ENCODE peak calls at places on chromosome 14, in four cellular contexts. F, V, O and K are unnamed samples.

GRCh38 chr14:87888136-87888999 is 104.6 kb downstream of the GALC start:
- DNase-seq in O (no peak), F (no peak), V (no peak), K (no peak)

GRCh38 chr14:102208741-102209140 is 69.0 kb downstream of the WDR20 start:
- DNase-seq in F (no peak), V (no peak), O (no peak), K (no peak)

GRCh38 chr14:102275866-102276265 is 29.1 kb downstream of the MOK start:
- DNase-seq in O (no peak), V (no peak), F (no peak), K (no peak)

GRCh38 chr14:99790201-99790977 is 2.8 kb upstream of the EML1 start:
- DNase-seq in O (no peak), F (no peak), V (no peak), K (no peak)

GRCh38 chr14:90645842-90646443 is 170.3 kb downstream of the TTC7B start:
- DNase-seq in O (peak; percentile 73), F (no peak), V (no peak), K (peak; percentile 31)

GRCh38 chr14:36835145-36835544 is 173.5 kb downstream of the PAX9 start:
- DNase-seq in V (no peak), O (no peak), F (no peak), K (no peak)

GRCh38 chr14:68358978-68359861 is 433.6 kb downstream of the ZFP36L1 start:
- DNase-seq in F (no peak), O (no peak), V (no peak), K (no peak)

GRCh38 chr14:70646705-70647104 is 5.0 kb downstream of the TTC9 start:
- DNase-seq in F (no peak), O (no peak), V (no peak), K (no peak)

GRCh38 chr14:100754020-100754419 is 27.3 kb downstream of the DLK1 start:
- DNase-seq in F (no peak), V (no peak), O (no peak), K (no peak)

GRCh38 chr14:21136024-21136423 is 19.8 kb downstream of the OR5AU1 start:
- DNase-seq in F (no peak), O (no peak), V (no peak), K (peak; percentile 18)

GRCh38 chr14:105398726-105399440 is 545 bp downstream of the TEX22 start:
- DNase-seq in V (no peak), O (no peak), F (no peak), K (peak; percentile 15)

GRCh38 chr14:105168979-105169507 is 467 bp upstream of the JAG2 start:
- DNase-seq in V (no peak), F (no peak), O (no peak), K (no peak)

GRCh38 chr14:66196670-66197069 is 289.5 kb upstream of the CCDC196 start:
- DNase-seq in O (no peak), V (no peak), F (no peak), K (no peak)

GRCh38 chr14:99995700-99996356 is 69.4 kb upstream of the EVL start:
- DNase-seq in F (no peak), V (peak; percentile 36), O (no peak), K (peak; percentile 48)

GRCh38 chr14:68633131-68633991 is 159.5 kb downstream of the ZFP36L1 start:
- DNase-seq in F (no peak), V (peak; percentile 32), O (peak; percentile 91), K (no peak)

GRCh38 chr14:69107407-69108003 is 45.4 kb downstream of the DCAF5 start:
- DNase-seq in V (no peak), O (peak; percentile 44), F (no peak), K (peak; percentile 54)

GRCh38 chr14:36091096-36091495 is 85.4 kb downstream of the PTCSC3 start:
- DNase-seq in F (peak; percentile 89), O (no peak), V (no peak), K (peak; percentile 84)

GRCh38 chr14:36161781-36162180 is 14.7 kb downstream of the PTCSC3 start:
- DNase-seq in O (no peak), V (no peak), F (no peak), K (no peak)

DNA sequence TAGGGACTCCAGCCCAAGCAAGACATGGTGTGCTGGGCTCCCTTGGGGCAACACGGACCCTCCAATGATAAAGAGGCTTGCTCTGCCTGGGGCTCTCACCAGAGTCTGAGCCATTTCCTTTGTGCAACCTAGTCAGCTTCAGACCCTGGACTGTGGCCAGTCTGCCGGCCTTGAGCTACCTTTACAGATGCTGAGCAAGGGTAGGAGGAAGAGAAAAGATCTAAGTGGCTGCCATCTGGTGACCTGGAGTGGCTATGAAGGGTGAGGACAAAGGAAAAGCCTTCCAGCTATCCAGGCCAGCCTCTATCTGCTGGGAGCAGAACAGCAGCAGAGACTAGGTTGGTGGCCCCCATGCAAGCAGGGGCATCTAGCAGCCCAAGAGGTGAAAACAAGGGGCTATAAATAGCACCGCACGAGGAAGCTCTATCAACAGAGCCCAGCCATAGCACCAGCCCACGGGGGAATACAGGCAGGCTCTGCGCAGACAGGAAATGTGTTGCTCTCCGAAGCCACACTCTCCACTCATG is 230.1 kb downstream of the FOXN3 start:
- DNase-seq in O (no peak), F (no peak), V (peak; percentile 68), K (no peak)
- TF ChIP-seq CTCF in O (no peak), F (no peak), V (no peak), K (no peak)

GRCh38 chr14:56121786-56122185 is 3.6 kb downstream of the PELI2 start:
- DNase-seq in O (no peak), F (no peak), V (no peak), K (peak; percentile 55)
- H3K4me3 ChIP-seq in O (no peak overlapping the region), F (no peak overlapping the region), V (no peak overlapping the region), K (no peak overlapping the region)

GRCh38 chr14:61696753-61697318 is 1.5 kb downstream of the HIF1A start:
- DNase-seq in V (no peak), F (no peak), O (no peak), K (no peak)

GRCh38 chr14:61694039-61694438 is 1.3 kb upstream of the HIF1A start:
- DNase-seq in O (no peak), F (no peak), V (no peak), K (no peak)

GRCh38 chr14:61695695-61696527 is 598 bp downstream of the HIF1A start:
- DNase-seq in V (peak; percentile 66), O (peak; percentile 27), F (no peak), K (no peak)

GRCh38 chr14:61698216-61698980 is 3.1 kb downstream of the HIF1A start:
- DNase-seq in O (no peak), V (no peak), F (no peak), K (no peak)

DNA sequence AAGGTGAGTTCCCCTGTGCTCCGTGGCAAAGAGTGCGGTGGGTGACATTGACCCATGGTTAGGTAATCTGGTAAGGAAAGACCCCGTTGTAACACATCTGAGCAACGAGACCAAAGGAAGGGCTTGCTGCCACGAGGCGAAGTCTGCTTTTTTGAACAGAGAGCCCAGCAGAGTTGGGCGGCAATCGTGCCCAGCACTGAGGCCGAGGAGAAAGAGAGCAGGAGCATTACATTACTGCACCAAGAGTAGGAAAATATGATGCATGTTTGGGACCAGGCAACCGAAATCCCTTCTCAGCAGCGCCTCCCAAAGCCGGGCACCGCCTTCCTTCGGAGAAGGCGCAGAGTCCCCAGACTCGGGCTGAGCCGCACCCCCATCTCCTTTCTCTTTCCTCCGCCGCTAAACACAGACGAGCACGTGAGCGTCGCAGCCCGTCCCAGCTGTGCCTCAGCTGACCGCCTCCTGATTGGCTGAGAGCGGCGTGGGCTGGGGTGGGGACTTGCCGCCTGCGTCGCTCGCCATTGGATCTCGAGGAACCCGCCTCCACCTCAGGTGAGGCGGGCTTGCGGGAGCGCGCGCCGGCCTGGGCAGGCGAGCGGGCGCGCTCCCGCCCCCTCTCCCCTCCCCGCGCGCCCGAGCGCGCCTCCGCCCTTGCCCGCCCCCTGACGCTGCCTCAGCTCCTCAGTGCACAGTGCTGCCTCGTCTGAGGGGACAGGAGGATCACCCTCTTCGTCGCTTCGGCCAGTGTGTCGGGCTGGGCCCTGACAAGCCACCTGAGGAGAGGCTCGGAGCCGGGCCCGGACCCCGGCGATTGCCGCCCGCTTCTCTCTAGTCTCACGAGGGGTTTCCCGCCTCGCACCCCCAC is at the start of gene HIF1A:
- DNase-seq in O (peak; percentile 95), F (peak; percentile 95), V (peak; percentile 95), K (peak; percentile 100)
- TF ChIP-seq CTCF in O (no peak), F (peak; percentile 45), V (peak; percentile 11), K (no peak)

GRCh38 chr14:85313801-85314207 is 216.1 kb upstream of the FLRT2 start:
- DNase-seq in O (no peak), V (no peak), F (peak; percentile 65), K (no peak)

GRCh38 chr14:85310491-85311272 is 219.3 kb upstream of the FLRT2 start:
- DNase-seq in V (no peak), O (no peak), F (no peak), K (no peak)

DNA sequence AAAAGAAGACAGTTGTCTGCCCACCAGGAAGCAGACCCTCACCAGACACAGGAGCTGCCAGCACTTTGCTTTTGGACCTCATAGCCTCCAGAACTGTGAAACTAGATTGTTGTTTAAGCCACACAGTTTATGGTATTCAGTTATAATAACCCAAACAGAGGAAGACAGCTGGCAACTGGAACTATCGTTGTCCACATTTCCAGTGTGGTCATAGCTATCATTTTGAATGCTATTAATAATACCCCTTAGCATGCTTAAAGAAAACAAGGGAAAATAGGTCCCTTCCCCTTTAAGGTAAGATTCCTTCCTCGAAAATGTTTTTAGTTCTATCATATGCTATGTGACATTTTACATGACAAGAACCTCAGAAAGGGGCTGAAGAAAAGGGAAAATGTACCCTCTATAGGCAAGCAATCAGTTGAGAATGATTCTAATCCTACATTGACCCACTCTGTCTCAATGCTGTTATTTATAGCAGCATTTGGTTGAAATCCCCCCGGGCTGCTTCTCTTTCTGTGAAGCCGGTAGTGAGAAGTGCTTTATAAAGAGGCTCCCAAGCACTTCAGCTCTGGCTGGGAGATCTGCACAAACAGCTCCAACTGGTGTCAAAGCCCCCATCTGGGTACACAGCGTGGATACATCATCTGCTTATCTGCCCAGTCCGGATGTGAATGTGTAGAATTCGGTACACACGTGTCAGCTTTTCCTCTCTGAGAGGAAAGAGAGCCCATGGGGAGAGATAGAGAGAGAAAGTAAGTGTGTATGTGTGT is 221.2 kb upstream of the FLRT2 start:
- DNase-seq in O (no peak), F (no peak), V (no peak), K (no peak)
- H3K4me3 ChIP-seq in O (no peak overlapping the region), F (no peak overlapping the region), V (no peak overlapping the region), K (no peak overlapping the region)

GRCh38 chr14:60510976-60511599 is 2.1 kb downstream of the SIX6 start:
- DNase-seq in O (no peak), V (no peak), F (no peak), K (no peak)

GRCh38 chr14:60512952-60513554 is 4.1 kb downstream of the SIX6 start:
- DNase-seq in F (no peak), V (no peak), O (no peak), K (no peak)

GRCh38 chr14:60515696-60516284 is 6.8 kb downstream of the SIX6 start:
- DNase-seq in F (no peak), O (no peak), V (no peak), K (no peak)

GRCh38 chr14:60515244-60515695 is 6.3 kb downstream of the SIX6 start:
- DNase-seq in V (no peak), O (no peak), F (no peak), K (no peak)

GRCh38 chr14:60514378-60515243 is 5.7 kb downstream of the SIX6 start:
- DNase-seq in V (no peak), O (no peak), F (no peak), K (no peak)
- TF ChIP-seq CTCF in V (no peak), O (no peak), F (peak; percentile 40), K (no peak)

GRCh38 chr14:23579311-23579630 is 681 bp upstream of the JPH4 start:
- DNase-seq in V (no peak), O (no peak), F (no peak), K (no peak)
- H3K4me3 ChIP-seq in V (no peak overlapping the region), O (no peak overlapping the region), F (no peak overlapping the region), K (no peak overlapping the region)

GRCh38 chr14:75141967-75142366 is 15.1 kb upstream of the NEK9 start:
- DNase-seq in V (no peak), F (no peak), O (no peak), K (no peak)
- TF ChIP-seq CTCF in V (no peak), F (peak; percentile 28), O (no peak), K (peak; percentile 54)